ENCODE peak calls at places on chromosomes 13 and 19, in six cellular contexts. One of them, this sample, is unnamed.

GRCh38 chr19:18385675-18386542 is at the start of gene GDF15:
- DNase-seq in NB4: peak
- DNase-seq in stimulated activated CD4-positive, alpha-beta T cell treated with anti-CD3 and anti-CD28 coated beads, Interleukin-12 subunit alpha, Interleukin-12 subunit beta, amount 100 ng/mL, for 24 hours: no peak
- DNase-seq in sciatic nerve: peak
- DNase-seq in endodermal cell: peak
- DNase-seq in Right ventricle myocardium superior: peak
- DNase-seq in this sample: peak

GRCh38 chr19:46668662-46669061 is 7.7 kb upstream of the DACT3 start:
- DNase-seq in stimulated activated CD4-positive, alpha-beta T cell treated with anti-CD3 and anti-CD28 coated beads, Interleukin-12 subunit alpha, Interleukin-12 subunit beta, amount 100 ng/mL, for 24 hours: no peak
- DNase-seq in endodermal cell: no peak
- DNase-seq in NB4: no peak
- DNase-seq in Right ventricle myocardium superior: no peak
- DNase-seq in sciatic nerve: no peak
- DNase-seq in this sample: no peak

GRCh38 chr19:21092107-21092506 is 10.1 kb downstream of the ZNF714 start:
- DNase-seq in sciatic nerve: no peak
- DNase-seq in Right ventricle myocardium superior: no peak
- DNase-seq in NB4: no peak
- DNase-seq in stimulated activated CD4-positive, alpha-beta T cell treated with anti-CD3 and anti-CD28 coated beads, Interleukin-12 subunit alpha, Interleukin-12 subunit beta, amount 100 ng/mL, for 24 hours: no peak
- DNase-seq in endodermal cell: no peak
- DNase-seq in this sample: peak

GRCh38 chr19:48554385-48555091 is 2.6 kb downstream of the SULT2B1 start:
- DNase-seq in sciatic nerve: no peak
- DNase-seq in Right ventricle myocardium superior: no peak
- DNase-seq in NB4: peak
- DNase-seq in endodermal cell: peak
- DNase-seq in stimulated activated CD4-positive, alpha-beta T cell treated with anti-CD3 and anti-CD28 coated beads, Interleukin-12 subunit alpha, Interleukin-12 subunit beta, amount 100 ng/mL, for 24 hours: no peak
- DNase-seq in this sample: peak

GRCh38 chr13:79457948-79458347 is 23.0 kb upstream of the NDFIP2 start:
- DNase-seq in stimulated activated CD4-positive, alpha-beta T cell treated with anti-CD3 and anti-CD28 coated beads, Interleukin-12 subunit alpha, Interleukin-12 subunit beta, amount 100 ng/mL, for 24 hours: no peak
- DNase-seq in sciatic nerve: no peak
- DNase-seq in NB4: peak
- DNase-seq in endodermal cell: no peak
- DNase-seq in Right ventricle myocardium superior: no peak
- DNase-seq in this sample: peak

GRCh38 chr19:49660338-49660961 is 5.2 kb downstream of the IRF3 start:
- DNase-seq in Right ventricle myocardium superior: no peak
- DNase-seq in endodermal cell: no peak
- DNase-seq in NB4: no peak
- DNase-seq in stimulated activated CD4-positive, alpha-beta T cell treated with anti-CD3 and anti-CD28 coated beads, Interleukin-12 subunit alpha, Interleukin-12 subunit beta, amount 100 ng/mL, for 24 hours: no peak
- DNase-seq in sciatic nerve: no peak
- DNase-seq in this sample: no peak

GRCh38 chr19:38792250-38793111 is 3.5 kb downstream of the LGALS7B start:
- DNase-seq in stimulated activated CD4-positive, alpha-beta T cell treated with anti-CD3 and anti-CD28 coated beads, Interleukin-12 subunit alpha, Interleukin-12 subunit beta, amount 100 ng/mL, for 24 hours: no peak
- DNase-seq in Right ventricle myocardium superior: peak
- DNase-seq in NB4: no peak
- DNase-seq in sciatic nerve: no peak
- DNase-seq in endodermal cell: peak
- DNase-seq in this sample: peak

GRCh38 chr13:22012676-22013075 is 341.8 kb downstream of the FGF9 start:
- DNase-seq in sciatic nerve: no peak
- DNase-seq in endodermal cell: no peak
- DNase-seq in Right ventricle myocardium superior: no peak
- DNase-seq in NB4: no peak
- DNase-seq in stimulated activated CD4-positive, alpha-beta T cell treated with anti-CD3 and anti-CD28 coated beads, Interleukin-12 subunit alpha, Interleukin-12 subunit beta, amount 100 ng/mL, for 24 hours: no peak
- DNase-seq in this sample: peak

GRCh38 chr13:30052127-30052526 is 201.7 kb upstream of the UBL3 start:
- DNase-seq in endodermal cell: peak
- DNase-seq in stimulated activated CD4-positive, alpha-beta T cell treated with anti-CD3 and anti-CD28 coated beads, Interleukin-12 subunit alpha, Interleukin-12 subunit beta, amount 100 ng/mL, for 24 hours: no peak
- DNase-seq in NB4: peak
- DNase-seq in sciatic nerve: no peak
- DNase-seq in Right ventricle myocardium superior: no peak
- DNase-seq in this sample: no peak

GRCh38 chr19:38933544-38933943 is 2.8 kb downstream of the MRPS12 start:
- DNase-seq in endodermal cell: no peak
- DNase-seq in NB4: no peak
- DNase-seq in Right ventricle myocardium superior: no peak
- DNase-seq in sciatic nerve: no peak
- DNase-seq in stimulated activated CD4-positive, alpha-beta T cell treated with anti-CD3 and anti-CD28 coated beads, Interleukin-12 subunit alpha, Interleukin-12 subunit beta, amount 100 ng/mL, for 24 hours: no peak
- DNase-seq in this sample: no peak

GRCh38 chr13:85108356-85108755 is 690.9 kb downstream of the SLITRK6 start:
- DNase-seq in sciatic nerve: no peak
- DNase-seq in stimulated activated CD4-positive, alpha-beta T cell treated with anti-CD3 and anti-CD28 coated beads, Interleukin-12 subunit alpha, Interleukin-12 subunit beta, amount 100 ng/mL, for 24 hours: no peak
- DNase-seq in NB4: no peak
- DNase-seq in endodermal cell: no peak
- DNase-seq in Right ventricle myocardium superior: no peak
- DNase-seq in this sample: peak

This sample was measured in islet precursor cell.